ENCODE peak calls at places on chromosomes 2 and 18, in four cellular contexts. A is H1, G is IMR-90, R is neuronal stem cell. Y is an unnamed sample.

GRCh38 chr2:207945201-207945600 is 80.1 kb downstream of the PLEKHM3 start:
- DNase-seq in A (no peak), G (no peak), R (no peak), Y (no peak)

GRCh38 chr18:58847383-58848071 is 17.1 kb upstream of the ZNF532 start:
- DNase-seq in A (peak), G (no peak), R (peak), Y (peak)

GRCh38 chr2:86298411-86299390 is 38.7 kb downstream of the REEP1 start:
- DNase-seq in A (no peak), G (no peak), R (no peak), Y (no peak)

GRCh38 chr2:58157754-58158153 is 83.4 kb downstream of the FANCL start:
- DNase-seq in A (no peak), G (no peak), R (no peak), Y (no peak)

GRCh38 chr18:44859263-44859662 is 178.6 kb downstream of the SETBP1 start:
- DNase-seq in A (no peak), G (no peak), R (no peak), Y (no peak)

GRCh38 chr2:54083021-54083420 is 32.4 kb upstream of the ACYP2 start:
- DNase-seq in A (no peak), G (no peak), R (no peak), Y (peak)

GRCh38 chr2:144084114-144084661 is 435.7 kb downstream of the ZEB2 start:
- DNase-seq in A (no peak), G (peak), R (no peak), Y (no peak)

GRCh38 chr18:49510393-49511115 is 23.5 kb upstream of the C18orf32 start:
- DNase-seq in A (peak), G (peak), R (no peak), Y (peak)

GRCh38 chr2:60735496-60736250 is 20.4 kb upstream of the PAPOLG start:
- DNase-seq in A (peak), G (no peak), R (peak), Y (peak)

GRCh38 chr2:769771-770170 is 92.6 kb upstream of the TMEM18 start:
- DNase-seq in A (no peak), G (peak), R (no peak), Y (no peak)

DNA sequence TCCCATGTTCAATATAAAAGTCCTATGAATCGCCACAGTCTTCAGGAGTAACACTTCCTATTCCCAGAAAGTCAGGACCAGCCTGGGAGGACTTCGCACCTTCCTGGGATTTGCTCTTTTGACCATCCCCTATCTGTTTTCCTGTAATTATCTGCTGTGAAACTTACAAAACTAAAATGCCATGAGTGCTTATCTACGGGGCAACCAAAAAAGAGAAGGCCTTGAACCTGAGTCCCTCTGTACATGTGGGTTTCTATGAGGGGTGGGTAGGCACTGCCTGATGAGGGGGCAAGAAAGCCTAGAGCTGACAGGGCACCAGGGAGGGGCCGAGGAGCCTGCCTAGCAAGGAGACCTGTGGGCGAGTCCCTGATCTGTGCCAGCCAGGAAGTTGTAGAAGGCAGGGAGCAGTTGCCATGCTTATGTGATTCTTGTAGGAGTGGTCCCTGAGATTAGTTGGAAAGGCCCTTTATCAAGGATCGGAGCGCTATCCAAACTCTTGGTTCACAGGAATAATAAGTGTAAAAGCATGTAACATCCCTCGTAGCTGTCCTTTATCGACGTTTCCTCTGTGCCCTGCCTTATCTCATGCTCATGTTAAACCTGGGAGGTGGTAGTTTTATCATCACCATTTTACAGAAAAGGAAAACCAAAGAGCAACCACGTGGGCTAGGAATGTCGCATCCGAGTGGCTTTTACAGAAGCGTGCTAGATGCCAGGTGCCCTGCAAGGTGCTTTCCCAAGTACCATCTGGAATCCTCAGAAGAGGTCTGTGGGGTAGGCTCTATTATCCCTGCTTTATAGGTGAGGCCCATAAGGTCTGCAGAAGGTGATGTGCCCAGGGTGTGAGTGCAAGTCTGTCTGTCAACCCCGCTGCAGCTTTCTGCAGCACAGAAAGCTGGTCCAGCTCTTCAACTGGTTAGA is 111.8 kb downstream of the B3GNT2 start:
- DNase-seq in A (no peak), G (no peak), R (no peak), Y (no peak)
- H3K14ac ChIP-seq in A (no peak), G (no peak), R (no peak), Y (no peak)

DNA sequence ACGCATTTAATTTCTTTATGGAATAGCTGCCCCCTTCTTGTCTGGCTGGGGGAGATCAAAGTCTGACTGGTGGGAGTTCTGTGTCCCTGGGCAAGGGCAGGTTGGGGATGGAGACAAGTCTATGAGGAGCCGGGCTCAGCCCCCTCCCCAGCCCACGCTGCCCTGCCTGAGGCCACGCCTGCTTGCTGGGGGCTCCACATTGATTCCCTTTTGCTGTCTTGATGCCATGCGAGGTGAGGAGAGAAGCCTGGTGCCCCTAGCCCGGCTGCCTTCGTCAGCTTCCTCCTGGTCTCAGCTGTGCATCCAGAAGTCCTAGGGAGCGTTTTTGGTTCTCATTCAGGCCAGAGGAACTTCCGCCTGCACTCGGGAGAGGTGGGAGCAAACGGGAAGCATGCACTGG is 247.9 kb downstream of the NDUFA10 start:
- DNase-seq in A (no peak), G (no peak), R (no peak), Y (peak)
- H3K14ac ChIP-seq in A (no peak), G (no peak), R (no peak), Y (no peak)

GRCh38 chr2:88055049-88055435 is 541 bp downstream of the KRCC1 start:
- DNase-seq in A (no peak), G (peak), R (no peak), Y (no peak)
- H3K14ac ChIP-seq in A (no peak), G (peak), R (peak), Y (peak)

GRCh38 chr2:158967731-158968395 is 577 bp upstream of the TANC1 start:
- DNase-seq in A (peak), G (peak), R (peak), Y (peak)

GRCh38 chr2:158969717-158970521 is 1.5 kb downstream of the TANC1 start:
- DNase-seq in A (no peak), G (peak), R (peak), Y (peak)

GRCh38 chr2:158970522-158970855 is 2.0 kb downstream of the TANC1 start:
- DNase-seq in A (no peak), G (no peak), R (no peak), Y (no peak)

GRCh38 chr2:158968396-158969161 is at the start of gene TANC1:
- DNase-seq in A (peak), G (peak), R (peak), Y (peak)

DNA sequence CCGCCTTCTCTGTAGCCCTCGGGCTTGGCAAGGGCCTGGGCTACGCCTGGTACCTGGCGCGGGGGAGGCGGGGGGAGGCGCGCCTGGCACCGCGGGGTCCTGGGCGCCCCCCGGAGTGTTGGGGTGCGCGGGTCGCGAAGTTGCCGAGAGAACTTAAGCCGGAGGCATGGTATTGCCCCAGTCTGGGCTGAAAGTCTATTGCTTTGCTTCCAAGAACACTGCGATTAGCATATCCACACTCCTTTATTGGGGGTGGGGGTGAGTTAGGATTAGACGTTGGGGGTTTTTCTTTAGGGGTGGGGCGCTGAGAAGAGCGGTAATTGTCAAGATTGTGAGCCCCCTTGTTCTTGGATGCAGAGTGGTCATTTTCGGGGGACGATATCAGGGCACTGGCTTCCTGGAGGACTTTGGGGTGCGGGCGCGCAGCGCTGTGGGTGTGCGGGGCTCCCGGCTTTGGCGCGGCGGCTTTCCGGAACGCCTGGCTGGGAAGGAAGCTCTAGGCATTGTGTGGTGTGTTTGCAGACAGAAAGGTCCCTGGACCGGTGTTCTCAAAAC is 799 bp downstream of the TANC1 start:
- DNase-seq in A (peak), G (no peak), R (peak), Y (no peak)
- H3K14ac ChIP-seq in A (no peak), G (peak), R (no peak), Y (no peak)

GRCh38 chr2:67797801-67798535 is 264.8 kb downstream of the C1D start:
- DNase-seq in A (no peak), G (peak), R (no peak), Y (no peak)

GRCh38 chr2:67802296-67802695 is 260.5 kb downstream of the C1D start:
- DNase-seq in A (no peak), G (no peak), R (no peak), Y (no peak)

GRCh38 chr2:67802824-67803223 is 260.0 kb downstream of the C1D start:
- DNase-seq in A (no peak), G (no peak), R (no peak), Y (no peak)

GRCh38 chr2:67799889-67800288 is 262.9 kb downstream of the C1D start:
- DNase-seq in A (no peak), G (no peak), R (no peak), Y (no peak)

DNA sequence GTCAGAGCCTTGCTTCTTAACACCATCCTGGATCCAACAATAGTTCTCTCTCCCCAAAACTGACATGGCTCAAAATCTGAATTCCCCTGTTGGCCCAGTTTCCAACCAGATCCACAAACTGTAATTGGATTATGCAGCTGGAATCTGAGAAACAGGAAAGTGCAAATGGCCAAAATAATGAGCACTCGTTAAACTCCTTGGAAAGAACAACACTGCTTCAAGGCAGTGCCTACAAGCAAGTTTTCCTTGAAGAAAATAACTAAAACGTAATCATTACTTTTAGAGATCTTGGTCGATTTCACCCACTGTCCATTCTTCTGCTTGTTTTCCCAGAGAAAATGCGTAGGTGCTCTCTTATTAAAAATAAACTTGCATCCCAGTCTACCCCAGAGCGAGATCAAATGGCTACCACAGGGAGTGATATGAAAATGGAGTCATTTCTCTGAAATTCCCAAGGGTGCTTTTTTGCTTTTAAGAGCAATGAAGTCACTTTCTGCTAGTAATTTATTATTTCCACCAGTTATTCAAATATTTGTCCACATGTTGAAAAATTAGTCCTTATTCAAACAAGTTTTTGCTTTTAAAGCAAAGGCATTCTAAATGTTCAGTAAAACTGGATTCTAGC is 264.2 kb downstream of the C1D start:
- DNase-seq in A (no peak), G (peak), R (no peak), Y (no peak)
- H3K14ac ChIP-seq in A (no peak), G (peak), R (no peak), Y (no peak)

GRCh38 chr2:128384956-128385355 is 66.3 kb upstream of the HS6ST1 start:
- DNase-seq in A (no peak), G (no peak), R (no peak), Y (peak)

GRCh38 chr2:128388414-128389032 is 69.9 kb upstream of the HS6ST1 start:
- DNase-seq in A (no peak), G (peak), R (no peak), Y (peak)

GRCh38 chr2:128384446-128384845 is 65.8 kb upstream of the HS6ST1 start:
- DNase-seq in A (no peak), G (no peak), R (no peak), Y (no peak)

GRCh38 chr2:128385365-128385764 is 66.7 kb upstream of the HS6ST1 start:
- DNase-seq in A (no peak), G (no peak), R (no peak), Y (peak)

GRCh38 chr2:128386066-128386465 is 67.4 kb upstream of the HS6ST1 start:
- DNase-seq in A (no peak), G (no peak), R (no peak), Y (peak)
- H3K14ac ChIP-seq in A (no peak), G (no peak), R (no peak), Y (no peak)

GRCh38 chr2:64654993-64655666 is 1.4 kb upstream of the SERTAD2 start:
- DNase-seq in A (no peak), G (no peak), R (no peak), Y (no peak)

GRCh38 chr2:64653174-64654062 is at the start of gene SERTAD2:
- DNase-seq in A (peak), G (peak), R (peak), Y (peak)

GRCh38 chr2:64652231-64653173 is 1.2 kb downstream of the SERTAD2 start:
- DNase-seq in A (no peak), G (peak), R (no peak), Y (no peak)

GRCh38 chr2:64655873-64656272 is 2.2 kb upstream of the SERTAD2 start:
- DNase-seq in A (no peak), G (no peak), R (no peak), Y (no peak)

GRCh38 chr2:64654063-64654811 is 524 bp upstream of the SERTAD2 start:
- DNase-seq in A (peak), G (peak), R (peak), Y (peak)
- H3K14ac ChIP-seq in A (no peak), G (peak), R (peak), Y (peak)

GRCh38 chr18:24465491-24465890 is 5.1 kb downstream of the HRH4 start:
- DNase-seq in A (no peak), G (no peak), R (no peak), Y (no peak)
- H3K14ac ChIP-seq in A (no peak), G (no peak), R (no peak), Y (no peak)

DNA sequence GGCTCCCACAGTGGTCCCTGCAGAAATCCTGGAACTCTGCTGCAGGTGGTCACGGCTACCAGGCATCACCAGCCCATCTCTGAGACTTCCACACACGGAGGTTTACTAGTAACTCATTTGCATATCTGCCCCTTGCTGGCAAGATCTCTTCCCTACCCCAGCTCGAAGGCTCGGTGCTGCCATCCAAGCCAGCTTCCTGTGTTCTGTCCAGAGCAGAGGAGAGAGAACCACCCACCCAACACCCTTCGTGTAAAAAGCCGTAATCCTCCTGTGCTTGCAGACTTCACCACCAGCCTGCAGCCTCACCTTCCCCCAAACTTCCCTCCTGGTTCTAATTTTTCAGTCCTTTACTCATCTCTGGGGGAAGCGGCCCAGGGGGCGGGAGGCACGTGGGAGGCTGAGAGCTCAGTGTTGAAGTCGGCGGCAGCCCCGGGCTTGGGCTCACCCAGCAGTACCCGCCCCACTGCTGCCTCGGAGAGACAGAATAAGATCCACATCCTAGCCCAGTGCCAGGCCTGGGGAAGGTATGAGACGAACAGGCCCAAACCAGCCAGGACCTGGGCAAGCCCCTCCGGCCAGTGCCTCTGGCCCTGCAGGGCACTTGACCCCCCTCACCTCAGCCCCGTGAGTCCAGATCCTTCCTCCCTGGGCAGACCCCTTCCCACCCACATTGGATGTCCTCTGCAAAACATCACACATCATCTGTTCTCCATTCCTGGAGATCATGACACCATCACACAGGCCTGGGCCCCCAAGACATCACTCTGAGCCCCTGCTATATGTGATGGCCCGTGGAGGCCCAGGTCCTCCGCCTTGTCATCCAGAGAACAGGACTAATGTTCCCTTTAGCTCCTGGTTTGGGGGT is 145.8 kb upstream of the ID2 start:
- DNase-seq in A (no peak), G (no peak), R (no peak), Y (no peak)
- H3K14ac ChIP-seq in A (no peak), G (no peak), R (no peak), Y (no peak)

GRCh38 chr2:234711308-234711707 is 214.4 kb upstream of the ARL4C start:
- DNase-seq in A (no peak), G (no peak), R (no peak), Y (no peak)

GRCh38 chr2:234710587-234710986 is 213.7 kb upstream of the ARL4C start:
- DNase-seq in A (no peak), G (no peak), R (no peak), Y (no peak)

GRCh38 chr2:234708091-234708683 is 211.3 kb upstream of the ARL4C start:
- DNase-seq in A (no peak), G (no peak), R (no peak), Y (peak)

GRCh38 chr2:234708717-234709116 is 211.8 kb upstream of the ARL4C start:
- DNase-seq in A (no peak), G (no peak), R (no peak), Y (no peak)

DNA sequence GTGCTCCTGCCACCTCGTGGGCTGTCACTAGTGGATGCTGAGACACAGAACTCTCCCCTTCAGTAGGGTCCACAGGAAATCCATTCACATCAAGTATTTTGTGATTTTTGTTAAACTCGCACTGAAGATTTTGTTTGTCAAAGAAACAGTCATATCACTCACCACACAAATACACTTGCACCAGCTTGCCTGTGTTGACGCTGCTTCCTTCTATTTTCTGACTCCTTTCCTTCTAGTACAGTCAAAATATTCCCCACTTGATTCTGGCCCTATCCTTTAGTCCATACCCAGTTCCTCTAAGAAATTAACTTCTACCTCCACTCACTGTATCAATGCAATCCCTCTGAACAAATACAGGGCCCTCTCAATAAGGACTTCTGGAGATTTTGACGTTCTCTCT is 213.2 kb upstream of the ARL4C start:
- DNase-seq in A (no peak), G (no peak), R (no peak), Y (no peak)
- H3K14ac ChIP-seq in A (no peak), G (no peak), R (no peak), Y (no peak)